ENCODE peak calls at places on chromosomes 5 and 9, in nine cellular contexts. D, N, B, E, I, A, X, G and U are unnamed samples.

GRCh38 chr5:87113848-87114247 is 153.8 kb upstream of the RASA1 start:
- DNase-seq in D (no peak), N (no peak), B (no peak), E (no peak), I (no peak), A (peak), X (no peak), G (no peak), U (no peak)

GRCh38 chr9:107593224-107593870 is 103.8 kb upstream of the KLF4 start:
- DNase-seq in D (no peak), N (no peak), B (no peak), E (no peak), I (no peak), A (no peak), X (no peak), G (no peak), U (no peak)

GRCh38 chr5:9613360-9613759 is 16.8 kb downstream of the TAS2R1 start:
- DNase-seq in D (no peak), N (no peak), B (no peak), E (no peak), I (no peak), A (no peak), X (no peak), G (no peak), U (no peak)

GRCh38 chr9:116308070-116308469 is 154.5 kb downstream of the PAPPA start:
- DNase-seq in D (no peak), N (no peak), B (no peak), E (no peak), I (no peak), A (no peak), X (no peak), G (no peak), U (no peak)

GRCh38 chr5:178093129-178093528 is 20.2 kb upstream of the N4BP3 start:
- DNase-seq in D (no peak), N (no peak), B (no peak), E (no peak), I (no peak), A (no peak), X (no peak), G (no peak), U (no peak)

GRCh38 chr5:17964067-17964466 is 329.8 kb downstream of the TAF11L14 start:
- DNase-seq in D (no peak), N (no peak), B (no peak), E (no peak), I (no peak), A (no peak), X (no peak), G (no peak), U (no peak)

GRCh38 chr5:109553826-109554225 is 135.9 kb upstream of the MAN2A1 start:
- DNase-seq in D (no peak), N (no peak), B (no peak), E (no peak), I (no peak), A (no peak), X (no peak), G (no peak), U (no peak)

GRCh38 chr9:112355305-112355953 is 22.0 kb upstream of the PTBP3 start:
- DNase-seq in D (no peak), N (no peak), B (no peak), E (no peak), I (no peak), A (no peak), X (no peak), G (no peak), U (peak)

GRCh38 chr9:9585920-9586319 is 1026.9 kb downstream of the PTPRD start:
- DNase-seq in D (no peak), N (no peak), B (no peak), E (no peak), I (no peak), A (no peak), X (no peak), G (no peak), U (no peak)

GRCh38 chr9:79164396-79164795 is 407.4 kb upstream of the TLE4 start:
- DNase-seq in D (no peak), N (no peak), B (no peak), E (no peak), I (no peak), A (no peak), X (no peak), G (no peak), U (no peak)

GRCh38 chr5:126778675-126779403 is 1.9 kb downstream of the LMNB1 start:
- DNase-seq in D (no peak), N (no peak), B (no peak), E (no peak), I (no peak), A (no peak), X (no peak), G (no peak), U (peak)

GRCh38 chr5:54707841-54708240 is 190.3 kb downstream of the SNX18 start:
- DNase-seq in D (no peak), N (no peak), B (no peak), E (no peak), I (no peak), A (no peak), X (no peak), G (no peak), U (no peak)

GRCh38 chr9:89167788-89168187 is 10.8 kb downstream of the SHC3 start:
- DNase-seq in D (no peak), N (no peak), B (no peak), E (no peak), I (no peak), A (no peak), X (no peak), G (no peak), U (no peak)